ENCODE peak calls at places on chromosomes 13 and 19, in eight cellular contexts. T is activated naive CD4-positive, alpha-beta T cell treated with anti-CD3 and anti-CD28 coated beads for 36 hours; Y is non-pigmented ciliary epithelial cell; Z is activated gamma-delta T cell treated with Interleukin-2 at 50 U/mL for 16 hours; B is NCI-H1105 treated with DMSO at 0.1 percent for 48 hours; S is AG08395; R is stimulated activated CD8-positive, alpha-beta memory T cell treated with anti-CD3 and anti-CD28 coated beads, Interleukin-7, amount 100 ng/mL, for 48 hours; Q is epithelial cell of esophagus. C is an unnamed sample.

GRCh38 chr19:31880283-31880682 is 465.1 kb upstream of the ZNF507 start:
- DNase-seq in Y (no peak), S (no peak), T (no peak), B (no peak), Z (no peak), R (no peak), Q (no peak), C (no peak)

GRCh38 chr19:45506246-45506990 is 861 bp upstream of the VASP start:
- DNase-seq in T (peak; percentile 99), R (peak; percentile 99), S (peak; percentile 91), Z (peak; percentile 98), B (peak; percentile 78), Q (peak; percentile 97), Y (no peak), C (peak; percentile 76)

GRCh38 chr13:42478531-42479156 is 95.3 kb upstream of the TNFSF11 start:
- DNase-seq in Z (no peak), T (no peak), R (no peak), B (no peak), Q (peak; percentile 56), S (no peak), Y (no peak), C (no peak)

GRCh38 chr13:49308977-49309408 is 61.3 kb downstream of the CDADC1 start:
- DNase-seq in S (no peak), R (no peak), B (no peak), T (no peak), Q (no peak), Y (no peak), Z (no peak), C (no peak)

GRCh38 chr19:18340237-18340989 is at the start of gene PGPEP1:
- DNase-seq in R (no peak), T (peak; percentile 54), B (peak; percentile 57), Z (peak; percentile 61), Q (peak; percentile 27), S (peak; percentile 88), Y (no peak), C (peak; percentile 84)

GRCh38 chr19:44341794-44342193 is 14.7 kb downstream of the ZNF112 start:
- DNase-seq in Y (no peak), Z (no peak), B (no peak), S (no peak), Q (no peak), T (no peak), R (no peak), C (no peak)

GRCh38 chr19:43777163-43777700 is 3.5 kb downstream of the KCNN4 start:
- DNase-seq in R (no peak), Y (no peak), B (peak; percentile 84), T (peak; percentile 64), Z (no peak), S (peak; percentile 23), Q (no peak), C (no peak)

GRCh38 chr19:7658219-7658686 is 10.6 kb upstream of the RETN start:
- DNase-seq in Q (no peak), B (no peak), R (no peak), Y (no peak), Z (no peak), T (peak; percentile 81), S (no peak), C (peak; percentile 87)

GRCh38 chr19:14437578-14438140 is 4.6 kb downstream of the PKN1 start:
- DNase-seq in S (no peak), Y (no peak), Z (no peak), B (no peak), T (no peak), R (no peak), Q (no peak), C (no peak)